ENCODE peak calls at places on chromosomes 7 and 10, in four cellular contexts. R is prostate gland, W is Peyer's patch, V is SJSA1. J is an unnamed sample.

GRCh38 chr7:36283711-36284130 is 105.9 kb upstream of the ANLN start:
- DNase-seq in R (no peak), W (peak; percentile 82), V (no peak), J (no peak)

GRCh38 chr10:74502963-74503608 is 323.3 kb upstream of the KAT6B start:
- DNase-seq in W (no peak), V (peak; percentile 76), R (no peak), J (no peak)

GRCh38 chr10:112376578-112376855 is 2.6 kb downstream of the ACSL5 start:
- DNase-seq in W (peak; percentile 28), V (no peak), R (no peak), J (no peak)

GRCh38 chr7:42733040-42733439 is 178.8 kb downstream of the C7orf25 start:
- DNase-seq in R (no peak), V (no peak), W (no peak), J (no peak)

GRCh38 chr10:69715156-69715898 is 85.3 kb downstream of the FAM241B start:
- DNase-seq in V (no peak), R (no peak), W (no peak), J (no peak)

GRCh38 chr10:119652361-119652760 is 1.2 kb downstream of the BAG3 start:
- DNase-seq in W (no peak), V (peak; percentile 64), R (peak; percentile 44), J (no peak)

GRCh38 chr7:99579281-99579955 is 18.6 kb upstream of the TMEM225B start:
- DNase-seq in R (no peak), V (no peak), W (no peak), J (no peak)

GRCh38 chr10:71766717-71767419 is 6.5 kb downstream of the VSIR start:
- DNase-seq in W (peak; percentile 56), V (peak; percentile 99), R (no peak), J (peak; percentile 55)

GRCh38 chr10:21208666-21209316 is 311.7 kb upstream of the NEBL start:
- DNase-seq in W (no peak), R (no peak), V (no peak), J (no peak)

GRCh38 chr7:123054357-123055133 is 59.0 kb upstream of the TAS2R16 start:
- DNase-seq in R (no peak), W (no peak), V (no peak), J (no peak)

GRCh38 chr10:102118867-102119266 is 1.3 kb downstream of the LDB1 start:
- DNase-seq in V (no peak), W (peak; percentile 76), R (peak; percentile 44), J (no peak)

GRCh38 chr7:76364198-76364584 is 5.4 kb upstream of the YWHAG start:
- DNase-seq in R (no peak), V (no peak), W (no peak), J (no peak)

GRCh38 chr7:98617960-98618418 is 904 bp downstream of the NPTX2 start:
- DNase-seq in R (no peak), V (peak; percentile 21), W (no peak), J (no peak)

GRCh38 chr7:47330561-47331178 is 251.2 kb downstream of the TNS3 start:
- DNase-seq in V (no peak), R (no peak), W (no peak), J (no peak)

GRCh38 chr10:1372212-1372611 is 316.0 kb downstream of the WDR37 start:
- DNase-seq in R (no peak), V (no peak), W (no peak), J (no peak)

GRCh38 chr10:27635699-27636270 is 109.8 kb downstream of the MKX start:
- DNase-seq in W (no peak), R (no peak), V (no peak), J (no peak)

GRCh38 chr7:46169384-46169755 is 248.3 kb upstream of the IGFBP3 start:
- DNase-seq in W (no peak), R (no peak), V (no peak), J (no peak)

GRCh38 chr7:3210531-3210930 is 90.5 kb upstream of the SDK1 start:
- DNase-seq in W (no peak), R (no peak), V (no peak), J (no peak)

GRCh38 chr7:55083206-55083605 is 64.4 kb downstream of the EGFR start:
- DNase-seq in R (no peak), W (no peak), V (peak; percentile 64), J (no peak)

GRCh38 chr7:55085511-55086412 is 66.9 kb downstream of the EGFR start:
- DNase-seq in R (no peak), W (no peak), V (no peak), J (no peak)

GRCh38 chr7:55086413-55087201 is 67.8 kb downstream of the EGFR start:
- DNase-seq in W (no peak), R (no peak), V (peak; percentile 91), J (no peak)

GRCh38 chr7:55084307-55084706 is 65.5 kb downstream of the EGFR start:
- DNase-seq in R (no peak), W (no peak), V (no peak), J (no peak)

GRCh38 chr7:55087521-55087961 is 68.7 kb downstream of the EGFR start:
- DNase-seq in W (no peak), V (peak; percentile 21), R (no peak), J (no peak)
- H3K4me3 ChIP-seq in W (no peak overlapping the region), V (no peak overlapping the region), R (no peak overlapping the region), J (no peak overlapping the region)

DNA sequence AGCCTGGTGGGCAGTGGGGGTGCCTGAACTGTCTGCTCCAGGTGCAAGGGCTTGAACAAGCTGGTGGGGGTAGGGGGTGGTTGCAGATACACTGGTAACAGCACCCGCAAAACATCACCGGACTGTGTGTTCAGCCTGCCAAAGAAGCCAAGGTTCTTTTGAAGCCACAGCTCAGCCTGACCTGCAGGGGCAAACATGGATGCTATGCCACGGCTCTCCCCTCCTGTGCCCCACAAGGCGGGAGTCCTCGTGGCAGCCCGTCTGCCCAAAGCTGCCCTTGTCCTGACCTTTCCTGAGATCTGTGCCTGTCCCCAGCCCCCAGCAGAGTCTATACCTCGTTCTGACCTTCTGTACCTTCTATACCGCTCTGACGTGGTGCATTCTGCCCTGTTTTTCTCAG is 285.7 kb downstream of the GLRX3 start:
- DNase-seq in R (no peak), W (no peak), V (no peak), J (no peak)
- H3K9me3 ChIP-seq in R (no peaks in the 10 kb centered on the region), W (no peaks in the 10 kb centered on the region), V (peaks cover 17% of the 10 kb centered on the region), J (no peaks in the 10 kb centered on the region)

GRCh38 chr10:126157127-126157526 is 231.2 kb downstream of the ADAM12 start:
- DNase-seq in W (no peak), R (no peak), V (no peak), J (no peak)
- H3K27ac ChIP-seq in W (no peak overlapping the region), R (no peak overlapping the region), V (no peak overlapping the region), J (no peak overlapping the region)

DNA sequence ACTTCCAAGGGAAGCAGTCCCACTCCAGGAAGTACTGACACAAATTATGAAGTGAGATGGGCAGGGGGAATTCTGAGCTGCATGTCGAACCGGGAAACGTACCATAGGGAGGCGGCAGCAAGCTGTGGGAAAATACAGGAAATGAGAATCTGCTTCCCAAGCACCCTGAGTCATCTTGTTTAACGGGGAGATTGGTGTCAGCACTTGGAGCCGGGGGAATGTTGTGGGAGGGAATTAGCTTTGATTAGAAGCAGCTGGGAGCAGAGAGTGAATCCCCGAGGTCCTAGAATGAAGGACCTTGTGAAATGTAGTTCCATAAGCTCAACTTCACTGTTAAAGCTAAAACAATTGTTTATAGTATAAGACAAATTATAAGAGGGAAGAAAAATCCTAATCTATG is 141.4 kb upstream of the PRKCQ start:
- DNase-seq in V (peak; percentile 84), W (no peak), R (no peak), J (no peak)
- H3K4me3 ChIP-seq in V (no peak overlapping the region), W (no peak overlapping the region), R (no peak overlapping the region), J (no peak overlapping the region)

DNA sequence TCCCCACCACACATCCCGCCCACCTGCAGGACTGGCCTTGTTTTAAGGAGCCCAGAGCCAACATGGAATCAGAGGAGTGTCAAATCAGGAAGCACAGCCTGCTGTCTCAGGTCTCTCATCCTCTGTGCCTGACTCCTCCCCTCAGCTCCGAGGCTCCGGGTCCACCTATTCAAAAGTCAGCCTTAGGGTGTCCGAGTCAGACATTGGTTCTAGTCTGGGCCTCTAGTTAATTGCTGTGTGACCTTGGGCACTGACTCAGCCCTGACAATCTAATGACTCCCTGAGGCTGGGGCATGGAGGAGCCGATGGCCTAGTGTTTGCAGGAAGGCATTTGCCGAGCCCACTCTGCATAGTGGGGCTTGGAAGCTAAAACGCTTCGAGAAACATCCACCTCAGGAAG is 223.1 kb upstream of the PPP2R2D start:
- DNase-seq in R (no peak), V (no peak), W (no peak), J (no peak)
- H3K9me3 ChIP-seq in R (no peaks in the 10 kb centered on the region), V (peaks cover 10% of the 10 kb centered on the region), W (no peaks in the 10 kb centered on the region), J (no peaks in the 10 kb centered on the region)

GRCh38 chr7:141551080-141551772 is at the start of gene AGK:
- DNase-seq in V (peak; percentile 61), W (peak; percentile 59), R (peak; percentile 41), J (peak; percentile 86)
- H3K27ac ChIP-seq in V (peak within 1 kb of the TSS; percentile 51), W (peak within 1 kb of the TSS; percentile 52), R (peak within 1 kb of the TSS; percentile 64), J (peak within 1 kb of the TSS; percentile 50)

DNA sequence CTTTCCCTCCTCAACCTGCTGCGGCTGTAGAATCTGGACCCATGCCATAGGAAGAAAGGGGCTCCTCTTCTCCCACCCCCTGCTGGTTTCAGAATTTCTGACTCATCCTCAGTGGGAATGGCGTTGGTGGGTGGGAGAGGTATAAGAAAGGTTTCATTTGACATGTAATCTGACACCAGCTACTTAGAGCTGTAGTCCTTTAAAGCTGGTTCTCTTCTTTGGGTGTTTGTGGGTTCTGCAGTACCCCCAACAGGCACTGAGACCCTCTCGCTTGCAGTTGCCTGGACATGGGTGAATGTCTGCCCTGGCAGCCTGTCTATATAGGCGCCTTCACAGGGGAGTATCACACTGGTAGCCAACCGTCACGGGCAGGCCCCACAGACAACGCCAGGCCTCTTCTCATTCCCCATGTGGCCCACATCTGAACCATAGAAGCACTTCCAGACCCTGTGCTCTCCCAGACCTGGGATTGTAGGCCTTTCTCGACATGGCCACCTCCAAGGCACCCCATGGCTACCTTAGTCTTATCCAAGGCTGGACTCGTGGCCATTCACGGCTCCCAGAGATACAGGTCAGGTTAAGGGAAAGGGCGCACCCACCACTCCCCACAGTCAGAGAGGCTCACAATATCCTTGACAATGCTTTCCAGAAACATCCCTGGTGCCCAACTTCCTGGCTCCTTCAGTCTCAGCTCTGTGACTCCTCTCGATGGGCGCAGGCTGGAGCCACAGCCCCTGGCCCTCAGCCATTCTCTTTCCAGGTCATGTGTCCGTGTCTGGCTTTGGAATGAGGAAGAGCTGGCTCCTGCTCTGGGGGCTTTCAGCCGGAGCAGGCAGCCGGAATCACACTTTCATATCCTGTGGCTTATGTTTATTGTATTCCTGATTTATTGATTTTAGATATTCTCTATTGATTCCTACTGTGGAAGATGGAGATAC is 17.5 kb downstream of the ZNF862 start:
- DNase-seq in R (no peak), W (no peak), V (peak; percentile 70), J (no peak)
- H3K4me3 ChIP-seq in R (no peak overlapping the region), W (no peak overlapping the region), V (no peak overlapping the region), J (no peak overlapping the region)

DNA sequence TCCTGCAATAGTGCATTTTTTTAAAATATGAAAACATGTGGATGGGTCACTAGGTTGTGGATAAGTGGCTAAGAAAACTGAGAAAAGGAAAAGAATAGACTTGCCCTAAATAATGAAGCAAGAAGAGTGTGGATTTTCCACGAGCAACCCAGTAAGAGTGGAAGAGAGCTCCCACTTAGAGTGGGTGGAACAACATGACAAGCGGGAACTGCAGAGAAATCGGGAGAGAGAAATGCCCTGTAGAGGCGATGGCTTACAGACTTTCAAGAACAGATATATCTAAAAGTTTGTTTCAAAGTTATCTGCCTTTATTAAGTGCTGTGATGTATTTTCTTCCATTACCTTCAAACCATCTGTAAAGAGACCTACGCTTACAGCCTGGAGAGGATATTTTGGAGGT is 26.1 kb upstream of the NRG3 start:
- DNase-seq in W (no peak), V (no peak), R (no peak), J (no peak)
- H3K9me3 ChIP-seq in W (no peaks in the 10 kb centered on the region), V (peaks cover 3% of the 10 kb centered on the region), R (no peaks in the 10 kb centered on the region), J (no peaks in the 10 kb centered on the region)